ENCODE peak calls at places on chromosomes 5 and 9, in four cellular contexts. G is left ventricle myocardium inferior, F is cardiac muscle cell, Q is gastrocnemius medialis. I is an unnamed sample.

GRCh38 chr9:120892177-120892747 is 15.3 kb upstream of the PHF19 start:
- DNase-seq in Q (no peak), G (no peak), F (no peak), I (no peak)

GRCh38 chr5:143023447-143024096 is 253.4 kb downstream of the ARHGAP26 start:
- DNase-seq in F (peak; percentile 29), G (peak; percentile 79), Q (peak; percentile 91), I (peak; percentile 66)

GRCh38 chr9:114965565-114965964 is 35.2 kb upstream of the TNFSF8 start:
- DNase-seq in G (no peak), F (no peak), Q (no peak), I (no peak)

GRCh38 chr5:40853632-40854192 is 12.5 kb downstream of the CARD6 start:
- DNase-seq in Q (no peak), G (no peak), F (no peak), I (no peak)

GRCh38 chr5:153671653-153672346 is 181.3 kb downstream of the GRIA1 start:
- DNase-seq in G (no peak), F (no peak), Q (no peak), I (no peak)

GRCh38 chr9:116905131-116905724 is 218.1 kb downstream of the TRIM32 start:
- DNase-seq in Q (no peak), F (no peak), G (no peak), I (no peak)

GRCh38 chr9:105154723-105155191 is 89.7 kb upstream of the SLC44A1 start:
- DNase-seq in G (no peak), Q (no peak), F (peak; percentile 56), I (no peak)

GRCh38 chr5:76016258-76016657 is 66.9 kb upstream of the SV2C start:
- DNase-seq in Q (no peak), F (no peak), G (no peak), I (no peak)

GRCh38 chr5:59582746-59583145 is 310.8 kb downstream of the PDE4D start:
- DNase-seq in Q (no peak), F (no peak), G (no peak), I (no peak)
- H3K4me3 ChIP-seq in Q (peak overlapping the region; percentile 66), F (no peak overlapping the region), G (no peak overlapping the region), I (no peak overlapping the region)

GRCh38 chr5:59766394-59766793 is 127.1 kb downstream of the PDE4D start:
- DNase-seq in Q (no peak), G (no peak), F (peak; percentile 57), I (peak; percentile 4)
- H3K4me3 ChIP-seq in Q (no peak overlapping the region), G (peak overlapping the region; percentile 71), F (no peak overlapping the region), I (peak overlapping the region; percentile 0)

GRCh38 chr9:35792044-35792813 is 838 bp downstream of the NPR2 start:
- DNase-seq in F (no peak), Q (no peak), G (no peak), I (no peak)

GRCh38 chr9:35791321-35791921 is at the start of gene NPR2:
- DNase-seq in G (peak; percentile 55), F (peak; percentile 58), Q (no peak), I (peak; percentile 30)

GRCh38 chr9:35789541-35789940 is 1.9 kb upstream of the NPR2 start:
- DNase-seq in G (no peak), F (no peak), Q (no peak), I (no peak)

GRCh38 chr9:35790025-35790384 is 1.4 kb upstream of the NPR2 start:
- DNase-seq in G (no peak), Q (no peak), F (no peak), I (no peak)

DNA sequence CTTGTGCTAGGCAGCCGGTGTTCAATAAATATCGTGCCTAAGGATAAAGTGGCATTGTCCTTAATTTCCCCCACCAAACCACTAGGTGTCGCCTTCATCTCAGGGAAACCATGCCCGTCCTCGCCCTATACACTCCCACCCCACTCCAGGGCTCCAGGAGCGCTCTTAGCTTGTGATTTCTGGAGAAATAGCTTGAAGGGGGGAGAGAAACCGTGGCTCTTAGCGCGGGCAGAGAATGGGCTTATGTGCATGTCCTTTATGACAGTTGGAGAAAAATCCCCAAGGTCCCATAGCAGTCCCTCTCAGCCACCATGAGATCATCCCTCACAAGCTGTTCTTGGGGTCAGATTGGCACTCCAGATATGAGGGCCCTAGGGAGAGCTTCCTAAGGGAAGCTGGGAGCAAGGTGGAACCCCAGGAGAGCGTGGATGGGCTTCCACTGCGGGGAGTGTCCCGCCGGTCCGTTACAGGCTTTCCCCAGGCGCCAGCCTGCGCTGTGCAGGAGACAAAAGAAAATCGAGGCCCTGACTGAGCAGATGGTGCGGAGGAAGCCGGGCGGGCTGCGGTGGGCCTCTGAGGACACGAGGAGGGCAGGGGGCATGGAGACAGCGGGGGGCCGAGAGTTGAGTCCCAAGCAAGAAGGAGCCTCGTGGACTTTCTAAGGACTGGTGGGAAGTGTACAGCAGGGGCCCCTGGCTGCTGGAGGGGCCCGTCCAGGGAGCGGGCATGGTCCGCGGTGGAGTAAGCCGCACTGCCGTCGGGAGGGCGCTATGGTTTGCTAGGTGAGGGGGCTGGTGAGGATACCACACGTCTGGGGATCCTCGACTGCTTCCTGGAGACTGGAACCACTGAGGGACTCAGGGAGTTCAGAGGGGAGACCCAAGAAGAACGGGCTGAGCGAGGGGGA is 753 bp upstream of the NPR2 start:
- DNase-seq in G (peak; percentile 67), Q (peak; percentile 63), F (peak; percentile 94), I (peak; percentile 83)
- H3K4me3 ChIP-seq in G (peak overlapping the region; percentile 78), Q (peak overlapping the region; percentile 71), F (peak overlapping the region; percentile 20), I (peak overlapping the region; percentile 68)

GRCh38 chr9:38424918-38425317 is 664 bp upstream of the IGFBPL1 start:
- DNase-seq in Q (no peak), G (no peak), F (no peak), I (no peak)
- H3K4me3 ChIP-seq in Q (no peak overlapping the region), G (peak overlapping the region; percentile 56), F (peak overlapping the region; percentile 22), I (no peak overlapping the region)

DNA sequence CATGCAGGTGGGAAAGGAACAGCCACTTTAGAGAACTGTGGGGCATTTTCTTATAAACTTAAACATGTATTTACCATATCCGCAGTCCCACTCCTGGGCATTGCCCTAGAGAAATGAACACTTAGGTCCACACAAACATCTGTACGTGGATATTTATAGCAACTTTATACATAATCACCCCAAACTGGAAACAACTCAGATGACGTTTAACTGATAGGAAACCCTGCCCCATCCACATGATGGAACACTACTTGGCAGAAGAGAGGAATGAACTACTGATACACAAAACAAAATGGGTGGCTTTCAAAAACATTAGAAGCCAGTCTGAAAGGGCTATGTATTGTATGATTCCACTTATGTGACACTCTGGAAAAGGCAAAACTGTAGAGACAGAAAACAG is 22.4 kb downstream of the ECM2 start:
- DNase-seq in G (no peak), Q (no peak), F (no peak), I (no peak)
- H3K4me3 ChIP-seq in G (no peak overlapping the region), Q (no peak overlapping the region), F (no peak overlapping the region), I (no peak overlapping the region)

GRCh38 chr9:135748676-135749075 is 46.7 kb downstream of the KCNT1 start:
- DNase-seq in Q (no peak), F (no peak), G (no peak), I (no peak)
- H3K4me3 ChIP-seq in Q (no peak overlapping the region), F (no peak overlapping the region), G (no peak overlapping the region), I (no peak overlapping the region)

GRCh38 chr9:136792321-136793062 is 1.3 kb downstream of the TMEM141 start:
- DNase-seq in Q (no peak), G (no peak), F (no peak), I (no peak)
- H3K4me3 ChIP-seq in Q (peak overlapping the region; percentile 81), G (peak overlapping the region; percentile 90), F (peak overlapping the region; percentile 58), I (peak overlapping the region; percentile 72)

GRCh38 chr5:82986404-82986803 is 90.8 kb downstream of the TMEM167A start:
- DNase-seq in G (no peak), F (no peak), Q (no peak), I (no peak)
- H3K4me3 ChIP-seq in G (no peak overlapping the region), F (no peak overlapping the region), Q (no peak overlapping the region), I (no peak overlapping the region)

DNA sequence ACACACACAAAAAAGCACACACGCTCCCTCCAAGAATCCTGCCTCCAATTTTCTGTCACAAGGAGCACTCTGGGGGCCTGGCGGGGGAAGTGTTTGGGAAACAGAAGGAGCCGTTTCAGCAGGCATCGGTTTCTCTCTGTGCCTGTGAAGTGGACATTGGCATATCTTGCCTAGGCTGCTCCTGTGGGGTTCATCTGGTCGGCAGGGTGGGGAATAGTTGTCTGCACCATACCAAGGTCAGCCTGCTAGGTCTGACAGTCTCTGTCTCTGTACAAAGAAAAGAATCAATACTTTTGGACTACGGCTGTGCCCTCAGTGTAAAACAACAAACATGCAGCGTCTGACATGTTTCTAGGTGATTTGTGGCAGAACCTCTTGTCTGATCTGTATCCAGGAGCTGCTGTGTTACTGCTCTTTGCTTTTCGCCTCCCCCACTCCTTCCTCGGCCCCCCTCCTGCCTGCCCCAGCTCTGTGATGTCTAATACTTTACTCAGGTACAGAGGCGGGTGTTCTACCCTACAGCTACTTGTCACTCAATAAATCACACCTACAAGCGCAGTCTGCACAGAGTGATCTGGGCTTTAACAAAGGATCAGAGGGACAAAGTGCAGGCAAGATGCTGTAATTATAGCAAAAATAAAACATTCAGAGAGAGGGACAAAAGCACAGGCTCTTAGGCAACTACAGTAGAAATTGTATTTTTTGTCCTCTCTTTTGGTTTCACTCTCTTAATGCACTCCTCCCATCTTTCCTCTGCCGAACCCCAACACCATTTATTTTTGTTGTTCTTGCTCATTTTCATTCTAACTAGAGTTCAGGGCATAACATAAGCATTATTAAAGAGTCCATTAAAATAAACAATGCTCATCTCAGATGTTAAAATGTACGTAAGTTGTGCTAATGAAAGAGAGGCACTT is 216.7 kb downstream of the BNC2 start:
- DNase-seq in F (no peak), Q (no peak), G (no peak), I (peak; percentile 13)
- H3K4me3 ChIP-seq in F (no peak overlapping the region), Q (peak overlapping the region; percentile 19), G (peak overlapping the region; percentile 42), I (peak overlapping the region; percentile 40)

GRCh38 chr5:122310886-122311285 is 1.2 kb upstream of the SNCAIP start:
- DNase-seq in F (peak; percentile 16), G (no peak), Q (no peak), I (no peak)
- H3K4me3 ChIP-seq in F (no peak overlapping the region), G (peak overlapping the region; percentile 76), Q (peak overlapping the region; percentile 46), I (peak overlapping the region; percentile 75)

I was measured in heart right ventricle.